ENCODE peak calls at places on chromosomes 6 and 20, in four cellular contexts. A is body of pancreas; Z is stimulated activated naive CD8-positive, alpha-beta T cell treated with anti-CD3 and anti-CD28 coated beads, Interleukin-15, amount 100 ng/mL, for 72 hours; X is naive B cell. E is an unnamed sample.

GRCh38 chr20:62907377-62908317 is 18.7 kb downstream of the DIDO1 start:
- DNase-seq in A (no peak), Z (peak; percentile 40), X (peak; percentile 29), E (no peak)

GRCh38 chr6:36717231-36717825 is 19.7 kb downstream of the RAB44 start:
- DNase-seq in A (no peak), Z (no peak), X (no peak), E (no peak)

GRCh38 chr20:64152906-64153305 is 11.3 kb upstream of the MYT1 start:
- DNase-seq in A (no peak), Z (no peak), X (no peak), E (no peak)

GRCh38 chr6:37783025-37783825 is 36.3 kb upstream of the ZFAND3 start:
- DNase-seq in A (no peak), Z (peak; percentile 20), X (no peak), E (peak; percentile 67)

GRCh38 chr6:35181313-35181932 is 32.3 kb upstream of the SCUBE3 start:
- DNase-seq in A (no peak), Z (no peak), X (no peak), E (peak; percentile 51)

GRCh38 chr6:166736606-166737005 is 109.6 kb upstream of the RPS6KA2 start:
- DNase-seq in A (no peak), Z (no peak), X (no peak), E (no peak)

GRCh38 chr6:143803769-143804540 is 39.2 kb upstream of the LTV1 start:
- DNase-seq in A (no peak), Z (no peak), X (no peak), E (no peak)

GRCh38 chr6:167474725-167475124 is 149.8 kb downstream of the TTLL2 start:
- DNase-seq in A (no peak), Z (no peak), X (no peak), E (peak; percentile 13)

GRCh38 chr6:127100510-127101140 is 17.8 kb upstream of the RSPO3 start:
- DNase-seq in A (no peak), Z (no peak), X (no peak), E (no peak)

GRCh38 chr20:48898210-48898609 is 23.3 kb upstream of the ARFGEF2 start:
- DNase-seq in A (no peak), Z (no peak), X (no peak), E (no peak)

GRCh38 chr6:33911488-33911887 is 107.7 kb upstream of the MLN start:
- DNase-seq in A (no peak), Z (no peak), X (no peak), E (no peak)

GRCh38 chr20:44646641-44647274 is 4.7 kb downstream of the ADA start:
- DNase-seq in A (no peak), Z (no peak), X (peak; percentile 36), E (no peak)

GRCh38 chr6:53984163-53984562 is 127.1 kb upstream of the MLIP start:
- DNase-seq in A (no peak), Z (no peak), X (no peak), E (no peak)

E was measured in adrenal gland.